ENCODE peak calls at places on chromosomes 12 and 14, in four cellular contexts. E, P, W and R are unnamed samples.

GRCh38 chr14:100761481-100761880 is 34.8 kb downstream of the DLK1 start:
- DNase-seq in E (peak; percentile 72), P (no peak), W (peak; percentile 58), R (peak; percentile 12)

GRCh38 chr14:77031680-77032482 is 3.4 kb upstream of the IRF2BPL start:
- DNase-seq in E (peak; percentile 85), P (no peak), W (no peak), R (no peak)

GRCh38 chr14:81436296-81437138 is 36.4 kb upstream of the STON2 start:
- DNase-seq in E (peak; percentile 48), P (peak; percentile 65), W (no peak), R (no peak)

GRCh38 chr12:34402899-34403705 is 380.8 kb downstream of the ALG10 start:
- DNase-seq in E (no peak), P (no peak), W (no peak), R (no peak)

GRCh38 chr12:70598467-70599194 is 38.6 kb downstream of the PTPRB start:
- DNase-seq in E (no peak), P (no peak), W (no peak), R (peak; percentile 46)

GRCh38 chr12:56084958-56085543 is 5.1 kb downstream of the ERBB3 start:
- DNase-seq in E (no peak), P (no peak), W (no peak), R (no peak)

GRCh38 chr12:113473942-113474341 is 2.3 kb upstream of the LHX5 start:
- DNase-seq in E (no peak), P (no peak), W (no peak), R (no peak)

GRCh38 chr14:101502761-101503392 is 58.4 kb upstream of the DIO3 start:
- DNase-seq in E (no peak), P (no peak), W (no peak), R (no peak)

GRCh38 chr14:20477211-20477876 is 8.1 kb downstream of the PNP start:
- DNase-seq in E (no peak), P (no peak), W (no peak), R (no peak)